ENCODE peak calls at places on chromosome 12, in ten cellular contexts. One of them, this sample, is unnamed.
A peak's percentile ranks its signal among the peaks of the same experiment; 100 is the strongest.

GRCh38 chr12:124738636-124739467 is 124.8 kb downstream of the SCARB1 start:
- DNase-seq in NCI-H1417: no peak
- DNase-seq in NCI-H446 treated with DMSO at 0.1 percent for 48 hours: no peak
- DNase-seq in NCI-H1436: no peak
- DNase-seq in effector memory CD4-positive, alpha-beta T cell: no peak
- DNase-seq in GM19239: no peak
- DNase-seq in brain microvascular endothelial cell: peak; percentile 79
- DNase-seq in fibroblast of the aortic adventitia: no peak
- DNase-seq in colonic mucosa: no peak
- DNase-seq in myocyte: no peak
- DNase-seq in this sample: no peak

GRCh38 chr12:49370539-49370938 is 3.3 kb downstream of the SPATS2 start:
- DNase-seq in NCI-H1417: no peak
- DNase-seq in NCI-H446 treated with DMSO at 0.1 percent for 48 hours: no peak
- DNase-seq in NCI-H1436: no peak
- DNase-seq in effector memory CD4-positive, alpha-beta T cell: no peak
- DNase-seq in GM19239: no peak
- DNase-seq in brain microvascular endothelial cell: no peak
- DNase-seq in fibroblast of the aortic adventitia: no peak
- DNase-seq in colonic mucosa: no peak
- DNase-seq in myocyte: no peak
- DNase-seq in this sample: no peak

GRCh38 chr12:1934831-1935230 is 16.4 kb upstream of the CACNA2D4 start:
- DNase-seq in NCI-H1417: no peak
- DNase-seq in NCI-H446 treated with DMSO at 0.1 percent for 48 hours: no peak
- DNase-seq in NCI-H1436: no peak
- DNase-seq in effector memory CD4-positive, alpha-beta T cell: no peak
- DNase-seq in GM19239: no peak
- DNase-seq in brain microvascular endothelial cell: no peak
- DNase-seq in fibroblast of the aortic adventitia: no peak
- DNase-seq in colonic mucosa: peak; percentile 17
- DNase-seq in myocyte: no peak
- DNase-seq in this sample: peak; percentile 44

GRCh38 chr12:122421263-122421814 is 1.1 kb downstream of the CLIP1 start:
- DNase-seq in NCI-H1417: peak; percentile 77
- DNase-seq in NCI-H446 treated with DMSO at 0.1 percent for 48 hours: no peak
- DNase-seq in NCI-H1436: no peak
- DNase-seq in effector memory CD4-positive, alpha-beta T cell: no peak
- DNase-seq in GM19239: no peak
- DNase-seq in brain microvascular endothelial cell: peak; percentile 26
- DNase-seq in fibroblast of the aortic adventitia: peak; percentile 69
- DNase-seq in colonic mucosa: peak; percentile 61
- DNase-seq in myocyte: no peak
- DNase-seq in this sample: no peak

GRCh38 chr12:11836282-11836963 is 186.9 kb downstream of the ETV6 start:
- DNase-seq in NCI-H1417: no peak
- DNase-seq in NCI-H446 treated with DMSO at 0.1 percent for 48 hours: no peak
- DNase-seq in NCI-H1436: no peak
- DNase-seq in effector memory CD4-positive, alpha-beta T cell: no peak
- DNase-seq in GM19239: peak; percentile 66
- DNase-seq in brain microvascular endothelial cell: no peak
- DNase-seq in fibroblast of the aortic adventitia: no peak
- DNase-seq in colonic mucosa: no peak
- DNase-seq in myocyte: no peak
- DNase-seq in this sample: peak; percentile 80

GRCh38 chr12:65799331-65799730 is 25.0 kb upstream of the HMGA2 start:
- DNase-seq in NCI-H1417: no peak
- DNase-seq in NCI-H446 treated with DMSO at 0.1 percent for 48 hours: no peak
- DNase-seq in NCI-H1436: no peak
- DNase-seq in effector memory CD4-positive, alpha-beta T cell: no peak
- DNase-seq in GM19239: no peak
- DNase-seq in brain microvascular endothelial cell: no peak
- DNase-seq in fibroblast of the aortic adventitia: no peak
- DNase-seq in colonic mucosa: no peak
- DNase-seq in myocyte: no peak
- DNase-seq in this sample: no peak

GRCh38 chr12:118541945-118542344 is 165.6 kb downstream of the SUDS3 start:
- DNase-seq in NCI-H1417: no peak
- DNase-seq in NCI-H446 treated with DMSO at 0.1 percent for 48 hours: no peak
- DNase-seq in NCI-H1436: no peak
- DNase-seq in effector memory CD4-positive, alpha-beta T cell: no peak
- DNase-seq in GM19239: no peak
- DNase-seq in brain microvascular endothelial cell: no peak
- DNase-seq in fibroblast of the aortic adventitia: no peak
- DNase-seq in colonic mucosa: no peak
- DNase-seq in myocyte: no peak
- DNase-seq in this sample: no peak

GRCh38 chr12:19846561-19846960 is 407.3 kb downstream of the AEBP2 start:
- DNase-seq in NCI-H1417: no peak
- DNase-seq in NCI-H446 treated with DMSO at 0.1 percent for 48 hours: no peak
- DNase-seq in NCI-H1436: no peak
- DNase-seq in effector memory CD4-positive, alpha-beta T cell: no peak
- DNase-seq in GM19239: no peak
- DNase-seq in brain microvascular endothelial cell: peak; percentile 55
- DNase-seq in fibroblast of the aortic adventitia: peak; percentile 72
- DNase-seq in colonic mucosa: no peak
- DNase-seq in myocyte: peak; percentile 13
- DNase-seq in this sample: no peak

This sample was measured in activated CD8-positive, alpha-beta memory T cell treated with anti-CD3 and anti-CD28 coated beads for 24 hours.